ENCODE peak calls at places on chromosome X, in seven cellular contexts. H, Y, P, G, E, T and N are unnamed samples. For H3K9me3 and H3K27me3, the result is how much of the 10 kb centered on the place peaks cover.

GRCh38 chrX:66676990-66677389 is 38.1 kb upstream of the EDA2R start:
- DNase-seq in H (no peak), Y (no peak), P (no peak), G (no peak), E (no peak), T (no peak), N (no peak)

GRCh38 chrX:151818828-151819227 is 84.3 kb downstream of the CNGA2 start:
- DNase-seq in H (no peak), Y (no peak), P (no peak), G (no peak), E (no peak), T (no peak), N (no peak)

GRCh38 chrX:115560978-115561604 is at the start of gene PLS3:
- DNase-seq in H (no peak), Y (peak), P (peak), G (no peak), E (peak), T (no peak), N (peak)

GRCh38 chrX:1529756-1530155 is 7.2 kb downstream of the P2RY8 start:
- DNase-seq in H (no peak), Y (no peak), P (no peak), G (no peak), E (no peak), T (no peak), N (no peak)

GRCh38 chrX:47360423-47361179 is 9.8 kb upstream of the ZNF157 start:
- DNase-seq in H (no peak), Y (no peak), P (no peak), G (no peak), E (no peak), T (no peak), N (no peak)

GRCh38 chrX:42746606-42747005 is 31.4 kb downstream of the PPP1R2C start:
- DNase-seq in H (no peak), Y (no peak), P (no peak), G (no peak), E (no peak), T (no peak), N (no peak)

GRCh38 chrX:68848189-68848940 is 19.5 kb downstream of the EFNB1 start:
- DNase-seq in H (no peak), Y (no peak), P (no peak), G (no peak), E (no peak), T (no peak), N (no peak)

GRCh38 chrX:50081282-50081955 is 119.4 kb downstream of the AKAP4 start:
- DNase-seq in H (no peak), Y (no peak), P (peak), G (no peak), E (peak), T (no peak), N (no peak)

GRCh38 chrX:110208092-110208491 is 109.8 kb downstream of the AMMECR1 start:
- DNase-seq in H (no peak), Y (no peak), P (no peak), G (no peak), E (no peak), T (no peak), N (no peak)

GRCh38 chrX:68440940-68441339 is 7.6 kb upstream of the OPHN1 start:
- DNase-seq in H (no peak), Y (peak), P (peak), G (no peak), E (no peak), T (no peak), N (peak)

GRCh38 chrX:68842781-68843581 is 14.2 kb downstream of the EFNB1 start:
- DNase-seq in H (no peak), Y (no peak), P (no peak), G (no peak), E (no peak), T (no peak), N (no peak)

GRCh38 chrX:18871970-18872369 is 111.9 kb downstream of the PHKA2 start:
- DNase-seq in H (no peak), Y (no peak), P (no peak), G (no peak), E (no peak), T (no peak), N (no peak)

GRCh38 chrX:18872621-18873020 is 111.3 kb downstream of the PHKA2 start:
- DNase-seq in H (no peak), Y (no peak), P (no peak), G (no peak), E (no peak), T (no peak), N (no peak)

GRCh38 chrX:18873836-18874235 is 110.1 kb downstream of the PHKA2 start:
- DNase-seq in H (no peak), Y (no peak), P (no peak), G (no peak), E (no peak), T (no peak), N (no peak)

GRCh38 chrX:18873189-18873791 is 110.6 kb downstream of the PHKA2 start:
- DNase-seq in H (no peak), Y (peak), P (no peak), G (no peak), E (peak), T (no peak), N (no peak)

DNA sequence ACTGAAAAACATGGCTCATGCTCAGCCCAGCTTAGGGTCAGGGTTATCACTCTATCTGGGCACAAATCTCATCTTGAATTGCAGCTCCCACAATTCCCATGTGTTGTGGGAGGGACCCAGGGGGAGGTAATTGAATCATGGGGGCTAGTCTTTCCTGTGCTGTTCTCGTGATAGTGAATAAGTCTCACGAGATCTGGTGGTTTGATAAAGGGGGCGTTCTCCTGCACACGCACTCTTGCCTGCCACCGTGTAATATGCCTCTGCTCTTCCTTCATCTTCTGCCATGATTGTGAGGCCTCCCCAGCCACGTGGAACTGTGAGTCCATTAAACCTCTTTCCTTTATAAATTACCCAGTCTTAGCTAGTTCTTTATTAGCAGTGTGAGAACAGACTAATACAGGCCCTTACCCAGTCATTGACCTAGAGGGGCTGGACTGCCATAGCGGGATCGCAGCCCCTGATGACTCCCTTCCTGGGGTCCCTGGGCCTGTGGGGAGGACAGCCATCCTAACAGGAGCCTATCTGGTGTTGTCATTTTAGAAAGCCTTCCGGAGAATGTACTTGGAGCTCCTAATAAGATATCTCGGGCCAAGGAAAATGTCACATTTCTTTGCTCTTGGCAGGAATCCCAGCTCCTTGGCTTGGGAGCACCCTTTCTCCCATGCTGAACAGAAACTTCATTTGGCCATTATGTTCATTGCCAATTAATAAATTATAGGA is 112.6 kb downstream of the PHKA2 start:
- DNase-seq in H (no peak), Y (no peak), P (no peak), G (no peak), E (no peak), T (no peak), N (no peak)
- H3K27ac ChIP-seq in H (no peak), Y (peak), P (no peak), G (no peak), E (no peak), T (no peak), N (peak)

GRCh38 chrX:131727778-131728177 is 183.9 kb downstream of the OR13H1 start:
- DNase-seq in H (no peak), Y (no peak), P (no peak), G (no peak), E (no peak), T (no peak), N (no peak)
- H3K9me3 ChIP-seq in H (under half), Y (under half), P (under half), G (under half), E (under half), T (under half), N (under half)

GRCh38 chrX:153628129-153628528 is 18.9 kb upstream of the DUSP9 start:
- DNase-seq in H (no peak), Y (no peak), P (no peak), G (no peak), E (no peak), T (no peak), N (no peak)
- H3K27me3 ChIP-seq in H (under half), Y (under half), P (under half), G (under half), E (under half), T (under half), N (under half)

GRCh38 chrX:145727476-145727875 is 90.2 kb upstream of the SLITRK2 start:
- DNase-seq in H (no peak), Y (no peak), P (no peak), G (no peak), E (no peak), T (no peak), N (no peak)
- H3K27ac ChIP-seq in H (no peak), Y (no peak), P (no peak), G (no peak), E (no peak), T (no peak), N (no peak)